ENCODE peak calls at places on chromosomes 11 and 22, in seven cellular contexts. One of them, this sample, is unnamed.

GRCh38 chr11:21278840-21279239 is 609.5 kb downstream of the NELL1 start:
- DNase-seq in C1 segment of cervical spinal cord: no peak
- DNase-seq in PC-9: no peak
- DNase-seq in AG08395: no peak
- DNase-seq in stimulated activated CD8-positive, alpha-beta memory T cell treated with anti-CD3 and anti-CD28 coated beads, Interleukin-15, amount 100 ng/mL, for 24 hours: no peak
- DNase-seq in BJ: no peak
- DNase-seq in activated CD4-positive, alpha-beta T cell treated with anti-CD3 and anti-CD28 coated beads, Interleukin-2, amount 50 U/mL, for 1 hour: no peak
- DNase-seq in this sample: no peak

GRCh38 chr11:16787035-16787744 is 48.7 kb downstream of the C11orf58 start:
- DNase-seq in C1 segment of cervical spinal cord: no peak
- DNase-seq in PC-9: no peak
- DNase-seq in AG08395: no peak
- DNase-seq in stimulated activated CD8-positive, alpha-beta memory T cell treated with anti-CD3 and anti-CD28 coated beads, Interleukin-15, amount 100 ng/mL, for 24 hours: no peak
- DNase-seq in BJ: no peak
- DNase-seq in activated CD4-positive, alpha-beta T cell treated with anti-CD3 and anti-CD28 coated beads, Interleukin-2, amount 50 U/mL, for 1 hour: no peak
- DNase-seq in this sample: no peak

GRCh38 chr11:69594481-69594880 is 46.5 kb upstream of the CCND1 start:
- DNase-seq in C1 segment of cervical spinal cord: no peak
- DNase-seq in PC-9: no peak
- DNase-seq in AG08395: no peak
- DNase-seq in stimulated activated CD8-positive, alpha-beta memory T cell treated with anti-CD3 and anti-CD28 coated beads, Interleukin-15, amount 100 ng/mL, for 24 hours: no peak
- DNase-seq in BJ: no peak
- DNase-seq in activated CD4-positive, alpha-beta T cell treated with anti-CD3 and anti-CD28 coated beads, Interleukin-2, amount 50 U/mL, for 1 hour: no peak
- DNase-seq in this sample: no peak

GRCh38 chr11:82864268-82864667 is 36.0 kb downstream of the PRCP start:
- DNase-seq in C1 segment of cervical spinal cord: no peak
- DNase-seq in PC-9: peak
- DNase-seq in AG08395: peak
- DNase-seq in stimulated activated CD8-positive, alpha-beta memory T cell treated with anti-CD3 and anti-CD28 coated beads, Interleukin-15, amount 100 ng/mL, for 24 hours: no peak
- DNase-seq in BJ: no peak
- DNase-seq in activated CD4-positive, alpha-beta T cell treated with anti-CD3 and anti-CD28 coated beads, Interleukin-2, amount 50 U/mL, for 1 hour: peak
- DNase-seq in this sample: no peak

GRCh38 chr22:44247923-44248892 is 64.5 kb downstream of the SHISAL1 start:
- DNase-seq in C1 segment of cervical spinal cord: no peak
- DNase-seq in PC-9: no peak
- DNase-seq in AG08395: no peak
- DNase-seq in stimulated activated CD8-positive, alpha-beta memory T cell treated with anti-CD3 and anti-CD28 coated beads, Interleukin-15, amount 100 ng/mL, for 24 hours: no peak
- DNase-seq in BJ: no peak
- DNase-seq in activated CD4-positive, alpha-beta T cell treated with anti-CD3 and anti-CD28 coated beads, Interleukin-2, amount 50 U/mL, for 1 hour: no peak
- DNase-seq in this sample: no peak

GRCh38 chr11:120285256-120285655 is 39.8 kb upstream of the TLCD5 start:
- DNase-seq in C1 segment of cervical spinal cord: no peak
- DNase-seq in PC-9: no peak
- DNase-seq in AG08395: peak
- DNase-seq in stimulated activated CD8-positive, alpha-beta memory T cell treated with anti-CD3 and anti-CD28 coated beads, Interleukin-15, amount 100 ng/mL, for 24 hours: no peak
- DNase-seq in BJ: no peak
- DNase-seq in activated CD4-positive, alpha-beta T cell treated with anti-CD3 and anti-CD28 coated beads, Interleukin-2, amount 50 U/mL, for 1 hour: no peak
- DNase-seq in this sample: no peak

GRCh38 chr11:34614334-34615113 is 6.4 kb upstream of the EHF start:
- DNase-seq in C1 segment of cervical spinal cord: no peak
- DNase-seq in PC-9: no peak
- DNase-seq in AG08395: peak
- DNase-seq in stimulated activated CD8-positive, alpha-beta memory T cell treated with anti-CD3 and anti-CD28 coated beads, Interleukin-15, amount 100 ng/mL, for 24 hours: no peak
- DNase-seq in BJ: no peak
- DNase-seq in activated CD4-positive, alpha-beta T cell treated with anti-CD3 and anti-CD28 coated beads, Interleukin-2, amount 50 U/mL, for 1 hour: no peak
- DNase-seq in this sample: no peak

GRCh38 chr11:84526250-84526649 is 1100.9 kb downstream of the DLG2 start:
- DNase-seq in C1 segment of cervical spinal cord: no peak
- DNase-seq in PC-9: no peak
- DNase-seq in AG08395: no peak
- DNase-seq in stimulated activated CD8-positive, alpha-beta memory T cell treated with anti-CD3 and anti-CD28 coated beads, Interleukin-15, amount 100 ng/mL, for 24 hours: no peak
- DNase-seq in BJ: no peak
- DNase-seq in activated CD4-positive, alpha-beta T cell treated with anti-CD3 and anti-CD28 coated beads, Interleukin-2, amount 50 U/mL, for 1 hour: no peak
- DNase-seq in this sample: no peak

GRCh38 chr11:27469333-27469680 is 3.3 kb downstream of the LGR4 start:
- DNase-seq in C1 segment of cervical spinal cord: no peak
- DNase-seq in PC-9: no peak
- DNase-seq in AG08395: no peak
- DNase-seq in stimulated activated CD8-positive, alpha-beta memory T cell treated with anti-CD3 and anti-CD28 coated beads, Interleukin-15, amount 100 ng/mL, for 24 hours: no peak
- DNase-seq in BJ: no peak
- DNase-seq in activated CD4-positive, alpha-beta T cell treated with anti-CD3 and anti-CD28 coated beads, Interleukin-2, amount 50 U/mL, for 1 hour: no peak
- DNase-seq in this sample: no peak

GRCh38 chr22:22748297-22748743 is 103.9 kb downstream of the GGTLC2 start:
- DNase-seq in C1 segment of cervical spinal cord: no peak
- DNase-seq in PC-9: peak
- DNase-seq in AG08395: peak
- DNase-seq in stimulated activated CD8-positive, alpha-beta memory T cell treated with anti-CD3 and anti-CD28 coated beads, Interleukin-15, amount 100 ng/mL, for 24 hours: no peak
- DNase-seq in BJ: no peak
- DNase-seq in activated CD4-positive, alpha-beta T cell treated with anti-CD3 and anti-CD28 coated beads, Interleukin-2, amount 50 U/mL, for 1 hour: peak
- DNase-seq in this sample: no peak

GRCh38 chr11:86262387-86262786 is 17.8 kb downstream of the EED start:
- DNase-seq in C1 segment of cervical spinal cord: no peak
- DNase-seq in PC-9: no peak
- DNase-seq in AG08395: no peak
- DNase-seq in stimulated activated CD8-positive, alpha-beta memory T cell treated with anti-CD3 and anti-CD28 coated beads, Interleukin-15, amount 100 ng/mL, for 24 hours: no peak
- DNase-seq in BJ: no peak
- DNase-seq in activated CD4-positive, alpha-beta T cell treated with anti-CD3 and anti-CD28 coated beads, Interleukin-2, amount 50 U/mL, for 1 hour: no peak
- DNase-seq in this sample: no peak

GRCh38 chr11:95337972-95338429 is 107.0 kb upstream of the SESN3 start:
- DNase-seq in C1 segment of cervical spinal cord: no peak
- DNase-seq in PC-9: no peak
- DNase-seq in AG08395: no peak
- DNase-seq in stimulated activated CD8-positive, alpha-beta memory T cell treated with anti-CD3 and anti-CD28 coated beads, Interleukin-15, amount 100 ng/mL, for 24 hours: no peak
- DNase-seq in BJ: no peak
- DNase-seq in activated CD4-positive, alpha-beta T cell treated with anti-CD3 and anti-CD28 coated beads, Interleukin-2, amount 50 U/mL, for 1 hour: no peak
- DNase-seq in this sample: no peak

GRCh38 chr11:62770778-62771143 is 435 bp upstream of the TAF6L start:
- DNase-seq in C1 segment of cervical spinal cord: peak
- DNase-seq in PC-9: peak
- DNase-seq in AG08395: peak
- DNase-seq in stimulated activated CD8-positive, alpha-beta memory T cell treated with anti-CD3 and anti-CD28 coated beads, Interleukin-15, amount 100 ng/mL, for 24 hours: no peak
- DNase-seq in BJ: no peak
- DNase-seq in activated CD4-positive, alpha-beta T cell treated with anti-CD3 and anti-CD28 coated beads, Interleukin-2, amount 50 U/mL, for 1 hour: no peak
- DNase-seq in this sample: no peak

GRCh38 chr11:63667993-63668392 is 3.2 kb downstream of the ATL3 start:
- DNase-seq in C1 segment of cervical spinal cord: no peak
- DNase-seq in PC-9: peak
- DNase-seq in AG08395: peak
- DNase-seq in stimulated activated CD8-positive, alpha-beta memory T cell treated with anti-CD3 and anti-CD28 coated beads, Interleukin-15, amount 100 ng/mL, for 24 hours: no peak
- DNase-seq in BJ: peak
- DNase-seq in activated CD4-positive, alpha-beta T cell treated with anti-CD3 and anti-CD28 coated beads, Interleukin-2, amount 50 U/mL, for 1 hour: no peak
- DNase-seq in this sample: no peak

GRCh38 chr22:50086526-50086925 is 1.3 kb upstream of the MLC1 start:
- DNase-seq in C1 segment of cervical spinal cord: no peak
- DNase-seq in PC-9: no peak
- DNase-seq in AG08395: peak
- DNase-seq in stimulated activated CD8-positive, alpha-beta memory T cell treated with anti-CD3 and anti-CD28 coated beads, Interleukin-15, amount 100 ng/mL, for 24 hours: no peak
- DNase-seq in BJ: peak
- DNase-seq in activated CD4-positive, alpha-beta T cell treated with anti-CD3 and anti-CD28 coated beads, Interleukin-2, amount 50 U/mL, for 1 hour: no peak
- DNase-seq in this sample: no peak

This sample was measured in effector CD8-positive, alpha-beta T cell.